ENCODE peak calls at places on chromosomes 6 and 20, in four cellular contexts. Z is HepG2, P is H1, M is K562. H is an unnamed sample.

GRCh38 chr6:151285121-151285520 is 45.4 kb downstream of the AKAP12 start:
- DNase-seq in Z (no peak), P (no peak), M (no peak), H (no peak)

GRCh38 chr6:8672882-8673281 is 237.5 kb upstream of the SLC35B3 start:
- DNase-seq in Z (no peak), P (no peak), M (no peak), H (no peak)

GRCh38 chr6:36235309-36235708 is 34.6 kb upstream of the PNPLA1 start:
- DNase-seq in Z (no peak), P (no peak), M (no peak), H (no peak)

GRCh38 chr20:50413088-50413500 is 97.1 kb upstream of the PTPN1 start:
- DNase-seq in Z (peak), P (no peak), M (no peak), H (no peak)

GRCh38 chr6:111840821-111841220 is 32.4 kb downstream of the FYN start:
- DNase-seq in Z (no peak), P (no peak), M (no peak), H (no peak)

GRCh38 chr6:20464847-20465246 is 63.2 kb downstream of the E2F3 start:
- DNase-seq in Z (no peak), P (no peak), M (no peak), H (no peak)

GRCh38 chr6:68572975-68573374 is 62.1 kb upstream of the ADGRB3 start:
- DNase-seq in Z (no peak), P (no peak), M (no peak), H (no peak)

GRCh38 chr6:165092881-165093595 is 216.4 kb downstream of the C6orf118 start:
- DNase-seq in Z (no peak), P (no peak), M (no peak), H (no peak)

GRCh38 chr6:149332602-149333311 is 15.2 kb downstream of the TAB2 start:
- DNase-seq in Z (peak), P (no peak), M (no peak), H (no peak)

GRCh38 chr6:32819729-32820128 is 2.9 kb upstream of the HLA-DOB start:
- DNase-seq in Z (no peak), P (no peak), M (no peak), H (no peak)

GRCh38 chr6:170029416-170030283 is 261.2 kb downstream of the DLL1 start:
- DNase-seq in Z (no peak), P (no peak), M (no peak), H (no peak)

GRCh38 chr20:17505664-17506517 is 25.3 kb downstream of the BFSP1 start:
- DNase-seq in Z (peak), P (no peak), M (peak), H (no peak)

DNA sequence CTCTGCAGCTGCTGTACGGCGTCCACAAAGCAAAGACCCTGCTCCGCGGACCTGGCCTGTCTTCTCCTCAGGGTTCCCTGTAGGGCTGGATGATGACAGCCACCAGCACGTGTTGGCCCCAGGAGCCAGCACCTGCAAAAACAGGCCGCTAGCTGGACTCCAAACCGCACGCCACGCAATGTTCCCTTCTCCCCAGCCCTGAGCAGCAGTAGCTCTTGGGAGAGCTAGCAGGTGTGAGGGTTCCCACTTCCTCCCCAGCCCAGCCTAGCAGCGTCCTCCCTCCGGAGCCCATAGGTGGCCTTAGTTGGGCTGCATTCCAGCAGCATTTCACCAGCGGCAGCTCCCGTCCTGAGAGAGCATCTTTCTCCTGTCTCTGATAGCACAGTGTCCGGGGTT is 42.3 kb downstream of the DACT2 start:
- DNase-seq in Z (no peak), P (no peak), M (no peak), H (no peak)
- TF ChIP-seq HDAC6 in Z (no peak), P (no peak), M (no peak), H (no peak)

GRCh38 chr6:25229671-25230321 is 49.4 kb upstream of the CARMIL1 start:
- DNase-seq in Z (no peak), P (no peak), M (no peak), H (no peak)

GRCh38 chr6:25237579-25237978 is 41.6 kb upstream of the CARMIL1 start:
- DNase-seq in Z (no peak), P (no peak), M (no peak), H (no peak)

GRCh38 chr6:25227854-25228253 is 51.3 kb upstream of the CARMIL1 start:
- DNase-seq in Z (no peak), P (no peak), M (no peak), H (no peak)

GRCh38 chr6:25233226-25233625 is 45.9 kb upstream of the CARMIL1 start:
- DNase-seq in Z (no peak), P (no peak), M (no peak), H (no peak)

GRCh38 chr6:25232478-25232877 is 46.7 kb upstream of the CARMIL1 start:
- DNase-seq in Z (no peak), P (no peak), M (no peak), H (no peak)
- TF ChIP-seq HDAC6 in Z (no peak), P (no peak), M (no peak), H (no peak)

GRCh38 chr6:124590001-124590400 is 372.2 kb upstream of the RNF217 start:
- DNase-seq in Z (no peak), P (no peak), M (no peak), H (no peak)
- TF ChIP-seq HDAC6 in Z (no peak), P (no peak), M (no peak), H (no peak)

DNA sequence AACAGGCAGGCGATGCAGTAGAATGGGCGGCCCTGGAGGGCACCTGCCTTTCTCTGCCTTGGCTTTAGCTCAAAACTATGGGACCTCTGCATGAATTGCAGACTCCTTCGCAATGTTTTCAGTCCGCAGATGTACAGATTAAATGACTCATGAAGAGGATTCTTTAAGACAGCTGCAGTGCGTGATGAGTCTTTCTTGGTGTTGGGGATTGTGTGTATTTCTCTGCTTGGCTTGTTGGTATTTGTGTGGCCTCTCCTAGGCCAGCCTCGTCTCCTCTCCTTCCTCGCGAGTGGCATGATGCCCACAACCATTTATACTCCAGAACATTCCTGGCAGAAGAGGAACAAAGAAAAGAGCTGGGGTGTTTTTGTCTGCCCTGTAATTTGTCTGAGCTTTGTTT is 110.6 kb downstream of the SYNDIG1 start:
- DNase-seq in Z (no peak), P (no peak), M (no peak), H (no peak)
- TF ChIP-seq HDAC6 in Z (no peak), P (no peak), M (no peak), H (no peak)

DNA sequence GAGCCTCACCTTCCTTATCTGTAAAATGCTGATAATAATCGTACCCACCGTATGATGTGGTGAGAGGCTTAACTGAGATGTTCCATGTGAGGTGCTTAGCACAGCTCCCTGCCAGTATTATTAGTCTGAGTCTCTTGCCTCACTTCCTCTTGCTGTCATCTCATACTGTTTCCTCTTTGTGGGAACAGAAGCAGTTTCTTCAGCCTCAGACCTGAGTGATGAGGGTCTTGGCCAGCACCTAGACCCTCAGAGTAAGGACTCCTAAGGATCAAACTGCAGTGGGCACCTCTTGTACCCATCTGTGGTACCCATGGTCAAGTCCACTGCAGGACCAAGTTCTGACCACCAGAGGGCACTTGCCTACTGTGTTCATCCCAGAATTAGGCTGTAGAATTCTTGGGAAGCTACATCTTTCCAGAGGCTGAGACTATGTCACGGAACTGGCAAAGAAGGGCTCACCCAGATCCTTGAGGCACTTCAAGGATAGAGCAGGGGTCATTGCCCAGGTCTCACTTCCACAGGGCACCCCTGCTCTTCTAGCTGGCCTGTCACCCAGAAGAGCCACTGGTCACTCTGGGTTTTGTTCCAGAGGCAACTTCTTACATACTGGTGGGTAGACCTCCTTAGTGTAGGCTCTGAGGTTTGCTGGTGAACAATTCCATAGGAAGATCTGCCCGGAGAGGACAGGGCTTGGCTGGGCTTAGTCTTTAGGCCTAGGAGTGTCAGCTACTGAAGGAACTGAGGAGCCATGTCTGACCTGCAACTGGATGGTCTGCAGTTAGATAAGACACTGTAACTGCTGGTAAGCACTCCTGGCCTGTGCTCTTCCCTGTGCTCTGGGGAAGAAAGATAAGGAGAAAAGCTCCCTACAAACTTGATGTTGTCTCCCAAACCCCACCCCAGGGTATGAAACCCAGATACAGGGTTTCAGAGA is 20.6 kb upstream of the SGK2 start:
- DNase-seq in Z (peak), P (peak), M (peak), H (no peak)
- TF ChIP-seq HDAC6 in Z (no peak), P (no peak), M (no peak), H (no peak)

GRCh38 chr6:27492776-27493175 is 19.9 kb upstream of the ZNF184 start:
- DNase-seq in Z (no peak), P (no peak), M (no peak), H (no peak)

GRCh38 chr6:27500177-27500576 is 27.3 kb upstream of the ZNF184 start:
- DNase-seq in Z (no peak), P (no peak), M (no peak), H (no peak)

GRCh38 chr6:27494987-27495385 is 22.1 kb upstream of the ZNF184 start:
- DNase-seq in Z (no peak), P (no peak), M (no peak), H (no peak)

GRCh38 chr6:27494103-27494502 is 21.2 kb upstream of the ZNF184 start:
- DNase-seq in Z (no peak), P (no peak), M (no peak), H (no peak)

DNA sequence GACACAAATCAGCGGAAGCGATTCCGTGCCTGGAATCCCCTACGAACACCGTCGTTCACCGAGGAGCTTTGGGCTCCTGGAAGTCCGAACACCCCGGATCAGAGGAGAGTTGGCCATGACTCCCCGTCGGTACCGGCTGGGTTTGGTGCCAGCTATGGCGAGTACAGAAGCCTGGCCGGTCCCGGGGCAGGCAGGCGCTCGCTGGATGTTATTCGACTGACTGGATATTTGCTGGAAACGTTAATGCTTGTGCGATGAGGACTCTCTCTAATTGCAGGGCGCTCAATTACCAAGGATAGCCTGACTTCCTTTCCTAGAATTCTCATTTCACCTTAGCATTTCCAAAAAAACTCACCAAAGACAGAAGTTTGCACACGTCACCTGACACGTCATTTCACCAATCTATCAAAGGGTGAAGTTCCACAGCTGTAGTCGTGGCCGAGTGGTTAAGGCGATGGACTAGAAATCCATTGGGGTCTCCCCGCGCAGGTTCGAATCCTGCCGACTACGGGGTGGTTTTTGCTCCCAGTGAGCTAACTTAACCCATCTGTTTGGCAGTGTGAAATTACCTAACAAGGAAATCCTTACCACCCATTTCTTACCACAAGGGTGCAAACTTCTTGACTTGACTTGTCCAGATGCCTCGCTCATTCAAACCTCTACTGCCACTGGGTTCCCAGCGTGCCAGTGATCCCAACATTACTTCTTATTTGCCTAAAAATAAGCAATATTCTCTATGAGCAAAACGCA is 22.7 kb upstream of the ZNF184 start:
- DNase-seq in Z (peak), P (peak), M (peak), H (peak)
- TF ChIP-seq HDAC6 in Z (no peak), P (no peak), M (no peak), H (no peak)

DNA sequence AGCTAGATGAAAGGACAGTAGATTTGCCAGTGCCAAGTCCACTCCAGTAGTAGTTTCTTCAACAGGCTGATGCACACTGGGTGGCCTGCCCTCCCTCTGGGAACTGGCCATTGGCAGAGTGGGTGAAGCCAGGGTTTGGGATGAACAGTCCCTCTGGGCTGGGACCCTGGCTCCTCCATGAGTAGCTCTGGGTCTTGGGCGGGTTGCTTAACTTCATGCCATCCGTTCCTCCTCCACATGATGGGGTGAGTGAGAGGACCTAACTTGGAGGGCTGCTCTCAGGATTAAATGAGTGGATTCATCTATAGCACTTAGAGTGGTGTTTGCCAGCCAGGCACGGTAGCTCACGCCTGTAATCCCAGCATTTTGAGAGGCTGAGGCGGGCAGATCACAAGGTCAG is 47.2 kb downstream of the PLAGL2 start:
- DNase-seq in Z (no peak), P (no peak), M (no peak), H (no peak)
- TF ChIP-seq HDAC6 in Z (no peak), P (no peak), M (no peak), H (no peak)

GRCh38 chr20:42277203-42277602 is 659.0 kb upstream of the CHD6 start:
- DNase-seq in Z (no peak), P (no peak), M (no peak), H (no peak)
- TF ChIP-seq HDAC6 in Z (no peak), P (no peak), M (no peak), H (no peak)